ENCODE peak calls at places on chromosomes 6 and 20, in seven cellular contexts. N, D, V, C, W, P and L are unnamed samples.

GRCh38 chr6:45377555-45378323 is at the start of gene SUPT3H:
- DNase-seq in N (peak), D (peak), V (peak), C (peak), W (peak), P (peak), L (peak)

GRCh38 chr6:10763006-10763405 is 15.4 kb downstream of the TMEM14B start:
- DNase-seq in N (no peak), D (no peak), V (no peak), C (no peak), W (no peak), P (no peak), L (no peak)

GRCh38 chr20:52494244-52494643 is 302.7 kb upstream of the ZFP64 start:
- DNase-seq in N (no peak), D (no peak), V (peak), C (peak), W (peak), P (no peak), L (no peak)

GRCh38 chr6:148915889-148916288 is 169.1 kb downstream of the UST start:
- DNase-seq in N (no peak), D (no peak), V (no peak), C (no peak), W (no peak), P (peak), L (peak)

GRCh38 chr20:40704828-40705227 is 15.8 kb upstream of the MAFB start:
- DNase-seq in N (no peak), D (no peak), V (no peak), C (no peak), W (no peak), P (no peak), L (no peak)

GRCh38 chr6:24949020-24949569 is 13.3 kb upstream of the RIPOR2 start:
- DNase-seq in N (no peak), D (no peak), V (no peak), C (no peak), W (no peak), P (no peak), L (no peak)

GRCh38 chr6:9745966-9746365 is 668.9 kb downstream of the TFAP2A start:
- DNase-seq in N (no peak), D (no peak), V (no peak), C (no peak), W (no peak), P (no peak), L (no peak)

GRCh38 chr20:57397004-57397692 is 6.0 kb downstream of the RBM38 start:
- DNase-seq in N (no peak), D (no peak), V (no peak), C (no peak), W (no peak), P (no peak), L (no peak)

GRCh38 chr6:683742-684440 is 9.0 kb downstream of the EXOC2 start:
- DNase-seq in N (peak), D (peak), V (no peak), C (no peak), W (peak), P (no peak), L (no peak)

GRCh38 chr20:47925603-47926002 is 140.3 kb upstream of the SULF2 start:
- DNase-seq in N (no peak), D (no peak), V (no peak), C (no peak), W (no peak), P (no peak), L (no peak)

GRCh38 chr6:39227476-39227875 is 1.8 kb downstream of the KCNK5 start:
- DNase-seq in N (no peak), D (no peak), V (no peak), C (no peak), W (no peak), P (no peak), L (no peak)

GRCh38 chr6:147381734-147382133 is 126.8 kb upstream of the SAMD5 start:
- DNase-seq in N (no peak), D (no peak), V (no peak), C (no peak), W (no peak), P (no peak), L (no peak)